ENCODE peak calls at places on chromosome 20, in five cellular contexts. J is gastrocnemius medialis, F is tibial artery, T is lower leg skin, M is bronchial epithelial cell. W is an unnamed sample.

GRCh38 chr20:62357681-62358080 is 9.4 kb downstream of the LAMA5 start:
- DNase-seq in J (no peak), F (no peak), T (no peak), M (no peak), W (peak)

GRCh38 chr20:1503564-1504227 is 12.5 kb upstream of the SIRPB2 start:
- DNase-seq in J (peak), F (peak), T (peak), M (peak), W (peak)

GRCh38 chr20:49690899-49691620 is 22.6 kb downstream of the B4GALT5 start:
- DNase-seq in J (no peak), F (no peak), T (no peak), M (peak), W (no peak)

GRCh38 chr20:44186201-44186600 is 787 bp downstream of the JPH2 start:
- DNase-seq in J (peak), F (peak), T (no peak), M (no peak), W (peak)

GRCh38 chr20:59671661-59672471 is 67.5 kb downstream of the PHACTR3 start:
- DNase-seq in J (no peak), F (no peak), T (no peak), M (no peak), W (no peak)

GRCh38 chr20:34705383-34706021 is 1.4 kb downstream of the TP53INP2 start:
- DNase-seq in J (peak), F (peak), T (peak), M (peak), W (no peak)

GRCh38 chr20:32909896-32910571 is 51.3 kb downstream of the EFCAB8 start:
- DNase-seq in J (no peak), F (peak), T (no peak), M (no peak), W (no peak)

GRCh38 chr20:49976542-49976941 is 6.2 kb upstream of the SNAI1 start:
- DNase-seq in J (no peak), F (no peak), T (no peak), M (peak), W (no peak)

GRCh38 chr20:53609501-53610445 is 16.1 kb upstream of the ZNF217 start:
- DNase-seq in J (no peak), F (no peak), T (no peak), M (peak), W (peak)

GRCh38 chr20:41733151-41733550 is 115.0 kb upstream of the CHD6 start:
- DNase-seq in J (no peak), F (no peak), T (no peak), M (no peak), W (no peak)

GRCh38 chr20:63958964-63959698 is 2.9 kb upstream of the UCKL1 start:
- DNase-seq in J (no peak), F (no peak), T (no peak), M (no peak), W (no peak)

GRCh38 chr20:58793512-58794420 is 56.9 kb downstream of the GNAS-AS1 start:
- DNase-seq in J (no peak), F (no peak), T (no peak), M (no peak), W (no peak)

GRCh38 chr20:32945710-32946221 is 58.5 kb downstream of the SUN5 start:
- DNase-seq in J (no peak), F (no peak), T (no peak), M (peak), W (no peak)

GRCh38 chr20:47319517-47320252 is 36.8 kb downstream of the ZMYND8 start:
- DNase-seq in J (no peak), F (no peak), T (peak), M (peak), W (peak)

GRCh38 chr20:16490696-16491095 is 82.6 kb downstream of the KIF16B start:
- DNase-seq in J (no peak), F (no peak), T (no peak), M (no peak), W (no peak)

GRCh38 chr20:24964518-24964838 is 15.4 kb downstream of the CST7 start:
- DNase-seq in J (no peak), F (no peak), T (no peak), M (no peak), W (no peak)

GRCh38 chr20:9555781-9556180 is 41.4 kb downstream of the LAMP5 start:
- DNase-seq in J (no peak), F (no peak), T (no peak), M (peak), W (no peak)

GRCh38 chr20:61597996-61598395 is 345.9 kb downstream of the CDH4 start:
- DNase-seq in J (no peak), F (no peak), T (no peak), M (no peak), W (no peak)

GRCh38 chr20:32702706-32703425 is 29.1 kb upstream of the C20orf203 start:
- DNase-seq in J (no peak), F (no peak), T (no peak), M (no peak), W (no peak)

GRCh38 chr20:59333928-59334327 is 33.5 kb downstream of the EDN3 start:
- DNase-seq in J (no peak), F (no peak), T (no peak), M (no peak), W (no peak)

GRCh38 chr20:31607640-31608255 is 2.7 kb downstream of the ID1 start:
- DNase-seq in J (no peak), F (no peak), T (no peak), M (no peak), W (no peak)

GRCh38 chr20:24984963-24985640 is 7.4 kb downstream of the APMAP start:
- DNase-seq in J (no peak), F (peak), T (no peak), M (no peak), W (no peak)

GRCh38 chr20:58907481-58908137 is 55.1 kb downstream of the GNAS start:
- DNase-seq in J (peak), F (peak), T (peak), M (peak), W (peak)

GRCh38 chr20:32483351-32484220 is 101.5 kb downstream of the NOL4L start:
- DNase-seq in J (no peak), F (no peak), T (no peak), M (peak), W (peak)

GRCh38 chr20:64102647-64103354 is 4.6 kb downstream of the NPBWR2 start:
- DNase-seq in J (peak), F (no peak), T (no peak), M (no peak), W (peak)

GRCh38 chr20:52268184-52268583 is 76.6 kb upstream of the ZFP64 start:
- DNase-seq in J (no peak), F (no peak), T (no peak), M (peak), W (no peak)

GRCh38 chr20:25378884-25379733 is 11.5 kb downstream of the ABHD12 start:
- DNase-seq in J (no peak), F (no peak), T (no peak), M (no peak), W (no peak)

GRCh38 chr20:1368448-1369199 is 24.2 kb downstream of the FKBP1A start:
- DNase-seq in J (no peak), F (no peak), T (no peak), M (no peak), W (no peak)

GRCh38 chr20:44463466-44463865 is 12.2 kb upstream of the TTPAL start:
- DNase-seq in J (no peak), F (no peak), T (no peak), M (no peak), W (no peak)

GRCh38 chr20:56630086-56630493 is 984 bp downstream of the TFAP2C start:
- DNase-seq in J (no peak), F (no peak), T (peak), M (peak), W (no peak)
- H3K4me3 ChIP-seq in J (peak), F (peak), T (peak), M (peak), W (peak)

GRCh38 chr20:46014517-46015396 is 6.0 kb downstream of the MMP9 start:
- DNase-seq in J (no peak), F (no peak), T (no peak), M (no peak), W (no peak)
- H3K4me3 ChIP-seq in J (no peak), F (no peak), T (no peak), M (no peak), W (no peak)

DNA sequence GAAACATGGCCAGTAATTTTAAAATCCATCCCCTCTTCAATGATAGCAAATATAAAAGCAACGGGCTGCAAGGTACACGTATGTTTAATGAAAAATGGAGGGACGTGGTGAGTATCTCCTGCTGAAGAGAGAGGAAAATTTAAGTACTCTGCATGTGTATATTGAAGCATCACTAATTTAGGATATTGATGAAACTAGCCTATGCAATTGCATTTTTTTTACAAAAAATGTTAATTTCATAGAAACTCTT is 362 bp upstream of the TMX4 start:
- DNase-seq in J (no peak), F (no peak), T (no peak), M (no peak), W (no peak)
- H3K4me3 ChIP-seq in J (peak), F (peak), T (peak), M (no peak), W (peak)

GRCh38 chr20:15296422-15296821 is 959.0 kb upstream of the FLRT3 start:
- DNase-seq in J (no peak), F (no peak), T (no peak), M (no peak), W (no peak)
- H3K4me3 ChIP-seq in J (no peak), F (no peak), T (no peak), M (no peak), W (no peak)

GRCh38 chr20:19706463-19706862 is 51.6 kb upstream of the RIN2 start:
- DNase-seq in J (no peak), F (no peak), T (no peak), M (no peak), W (no peak)
- H3K4me3 ChIP-seq in J (no peak), F (no peak), T (no peak), M (no peak), W (no peak)

W was measured in psoas muscle.